ENCODE peak calls at places on chromosomes 3 and 15, in six cellular contexts. J is hepatocyte, B is upper lobe of right lung, M is left lung, Y is brain microvascular endothelial cell, Q is GM12864. V is an unnamed sample.

GRCh38 chr3:42456211-42456610 is 45.8 kb upstream of the LYZL4 start:
- DNase-seq in J (no peak), B (no peak), M (no peak), Y (no peak), Q (no peak), V (no peak)

GRCh38 chr3:77887611-77888010 is 847.7 kb downstream of the ROBO2 start:
- DNase-seq in J (no peak), B (no peak), M (no peak), Y (peak; percentile 30), Q (no peak), V (no peak)

GRCh38 chr3:190229632-190230424 is 92.4 kb downstream of the CLDN1 start:
- DNase-seq in J (no peak), B (no peak), M (no peak), Y (peak; percentile 45), Q (peak; percentile 27), V (peak; percentile 74)

GRCh38 chr15:55774113-55774970 is 31.4 kb upstream of the PRTG start:
- DNase-seq in J (peak; percentile 44), B (no peak), M (no peak), Y (peak; percentile 44), Q (no peak), V (peak; percentile 30)

GRCh38 chr3:48681974-48682610 is 3.6 kb downstream of the NCKIPSD start:
- DNase-seq in J (no peak), B (peak; percentile 46), M (no peak), Y (no peak), Q (no peak), V (no peak)

GRCh38 chr3:122969585-122970453 is 57.7 kb downstream of the SEMA5B start:
- DNase-seq in J (no peak), B (no peak), M (no peak), Y (peak; percentile 66), Q (no peak), V (no peak)

GRCh38 chr3:133989931-133990702 is 39.6 kb downstream of the SLCO2A1 start:
- DNase-seq in J (no peak), B (no peak), M (no peak), Y (no peak), Q (no peak), V (no peak)

GRCh38 chr3:174812172-174812862 is 46.8 kb upstream of the NAALADL2 start:
- DNase-seq in J (no peak), B (no peak), M (no peak), Y (no peak), Q (no peak), V (no peak)

GRCh38 chr15:64464271-64465005 is 4.1 kb downstream of the ZNF609 start:
- DNase-seq in J (no peak), B (no peak), M (peak; percentile 53), Y (no peak), Q (no peak), V (no peak)

DNA sequence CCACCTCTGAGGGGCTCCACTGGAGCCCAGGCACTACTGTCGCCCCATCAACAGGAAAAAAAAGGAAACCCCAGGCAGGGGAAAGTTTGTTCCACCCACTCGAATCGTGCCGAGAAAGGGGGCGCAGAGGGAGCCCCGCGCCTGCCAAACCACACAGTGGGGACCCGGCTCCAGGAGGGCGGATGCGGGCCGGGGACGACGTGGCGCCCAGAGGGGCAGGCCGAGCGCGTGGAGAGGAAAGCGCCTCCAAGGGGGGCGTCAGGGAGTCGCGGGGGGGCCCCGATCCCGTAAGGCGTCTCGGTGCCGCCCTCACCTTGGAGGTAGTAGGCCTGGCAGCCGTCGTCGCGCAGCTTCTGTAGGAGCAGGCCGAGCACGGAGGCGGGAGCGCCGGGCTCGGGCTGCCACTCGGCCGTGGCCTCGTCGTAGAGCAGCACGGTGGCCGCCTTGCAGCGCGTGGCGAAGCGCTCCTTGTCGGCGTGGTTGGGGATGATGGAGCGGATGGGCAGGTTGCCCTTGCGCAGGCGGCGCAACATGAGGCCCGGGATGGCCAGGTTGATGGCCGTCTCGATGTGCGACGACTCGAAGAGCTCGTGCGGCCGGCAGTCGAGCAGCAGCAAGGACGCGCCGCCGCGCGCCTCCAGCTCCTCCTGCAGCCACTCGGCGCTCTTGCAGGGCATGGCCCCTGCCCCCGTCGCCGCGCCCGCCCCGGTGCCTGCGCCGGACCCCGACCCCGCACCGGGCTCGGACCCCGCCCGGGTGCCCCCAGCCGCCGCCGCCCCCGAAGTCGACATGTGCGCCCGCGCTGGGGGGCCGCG is 627 bp downstream of the DUSP7 start:
- DNase-seq in J (peak; percentile 82), B (peak; percentile 82), M (no peak), Y (no peak), Q (no peak), V (peak; percentile 85)
- TF ChIP-seq CTCF in J (no peak), B (no peak), M (no peak), Y (peak; percentile 16), Q (peak; percentile 27), V (peak; percentile 46)

GRCh38 chr3:14364580-14365292 is 37.7 kb upstream of the SLC6A6 start:
- DNase-seq in J (no peak), B (no peak), M (no peak), Y (no peak), Q (no peak), V (no peak)
- H3K4me3 ChIP-seq in J (no peak overlapping the region), B (no peak overlapping the region), M (no peak overlapping the region), Y (no peak overlapping the region), Q (no peak overlapping the region), V (no peak overlapping the region)

GRCh38 chr15:81336568-81336967 is 12.6 kb upstream of the STARD5 start:
- DNase-seq in J (no peak), B (no peak), M (no peak), Y (peak; percentile 48), Q (no peak), V (peak; percentile 62)
- TF ChIP-seq CTCF in J (peak; percentile 21), B (peak; percentile 36), M (peak; percentile 11), Y (peak; percentile 72), Q (peak; percentile 48), V (peak; percentile 45)

GRCh38 chr3:155957412-155957880 is 87.0 kb downstream of the GMPS start:
- DNase-seq in J (no peak), B (no peak), M (no peak), Y (no peak), Q (no peak), V (no peak)

GRCh38 chr3:155958676-155959075 is 88.2 kb downstream of the GMPS start:
- DNase-seq in J (no peak), B (no peak), M (no peak), Y (no peak), Q (no peak), V (peak; percentile 5)

GRCh38 chr3:155963557-155963956 is 93.1 kb downstream of the GMPS start:
- DNase-seq in J (no peak), B (no peak), M (no peak), Y (peak; percentile 46), Q (no peak), V (no peak)

GRCh38 chr3:155956508-155957411 is 86.3 kb downstream of the GMPS start:
- DNase-seq in J (no peak), B (no peak), M (no peak), Y (no peak), Q (no peak), V (peak; percentile 9)

GRCh38 chr3:155960060-155960459 is 89.6 kb downstream of the GMPS start:
- DNase-seq in J (peak; percentile 30), B (no peak), M (no peak), Y (peak; percentile 55), Q (no peak), V (no peak)
- H3K4me3 ChIP-seq in J (no peak overlapping the region), B (no peak overlapping the region), M (no peak overlapping the region), Y (no peak overlapping the region), Q (no peak overlapping the region), V (no peak overlapping the region)

GRCh38 chr3:12578742-12579141 is 21.9 kb downstream of the MKRN2 start:
- DNase-seq in J (no peak), B (no peak), M (no peak), Y (no peak), Q (no peak), V (no peak)
- TF ChIP-seq CTCF in J (no peak), B (no peak), M (no peak), Y (peak; percentile 59), Q (peak; percentile 24), V (peak; percentile 11)

V was measured in GM12865.